ENCODE peak calls at places on chromosomes 6 and 20, in six cellular contexts. R is neural progenitor cell, A is endothelial cell, H is GM20000, Z is A549, M is foreskin keratinocyte. E is an unnamed sample.

GRCh38 chr6:24893342-24893850 is 42.4 kb downstream of the RIPOR2 start:
- DNase-seq in M (no peak), A (no peak), Z (no peak), H (no peak), R (no peak), E (no peak)

GRCh38 chr6:116545661-116546060 is at the start of gene TRAPPC3L:
- DNase-seq in M (no peak), Z (no peak), R (no peak), A (no peak), H (no peak), E (no peak)

GRCh38 chr6:170182093-170182780 is 108.6 kb downstream of the DLL1 start:
- DNase-seq in A (no peak), Z (no peak), M (no peak), H (no peak), R (no peak), E (no peak)

GRCh38 chr20:23744726-23745646 is 5.7 kb downstream of the CST1 start:
- DNase-seq in R (no peak), M (no peak), A (no peak), H (no peak), Z (no peak), E (no peak)

GRCh38 chr6:168035098-168035660 is 37.7 kb downstream of the KIF25 start:
- DNase-seq in H (no peak), A (peak; percentile 72), R (peak; percentile 91), Z (peak; percentile 41), M (no peak), E (no peak)

GRCh38 chr20:20894280-20894679 is 181.8 kb upstream of the RALGAPA2 start:
- DNase-seq in R (no peak), H (no peak), M (no peak), A (no peak), Z (no peak), E (no peak)

GRCh38 chr6:28383235-28384142 is 16.1 kb downstream of the ZSCAN12 start:
- DNase-seq in A (peak; percentile 79), H (peak; percentile 75), R (peak; percentile 95), M (peak; percentile 73), Z (peak; percentile 63), E (no peak)

GRCh38 chr20:48776306-48776705 is 51.5 kb downstream of the PREX1 start:
- DNase-seq in M (no peak), H (no peak), A (no peak), R (no peak), Z (no peak), E (no peak)

GRCh38 chr6:42454428-42454791 is 2.7 kb upstream of the TRERF1 start:
- DNase-seq in M (no peak), Z (no peak), A (peak; percentile 21), R (peak; percentile 70), H (no peak), E (no peak)

GRCh38 chr6:129140571-129140970 is 257.6 kb downstream of the LAMA2 start:
- DNase-seq in A (no peak), H (no peak), M (no peak), R (no peak), Z (no peak), E (no peak)

GRCh38 chr6:99026135-99026534 is 78.4 kb upstream of the FBXL4 start:
- DNase-seq in A (no peak), Z (no peak), M (peak; percentile 2), R (peak; percentile 30), H (no peak), E (no peak)

GRCh38 chr6:22113046-22113766 is 183.6 kb downstream of the PRL start:
- DNase-seq in Z (peak; percentile 55), H (no peak), R (no peak), A (no peak), M (peak; percentile 92), E (peak; percentile 97)

GRCh38 chr20:47964174-47964573 is 178.9 kb upstream of the SULF2 start:
- DNase-seq in R (no peak), H (no peak), M (no peak), Z (no peak), A (no peak), E (no peak)

GRCh38 chr6:145031962-145032361 is 703.4 kb downstream of the EPM2A start:
- DNase-seq in Z (no peak), M (no peak), A (no peak), H (no peak), R (no peak), E (no peak)

GRCh38 chr6:136859430-136859829 is 37.0 kb downstream of the PEX7 start:
- DNase-seq in A (no peak), H (no peak), Z (no peak), R (no peak), M (no peak), E (no peak)

GRCh38 chr6:41370488-41371111 is 35.2 kb downstream of the NCR2 start:
- DNase-seq in Z (no peak), R (peak; percentile 4), M (no peak), A (no peak), H (no peak), E (no peak)

GRCh38 chr6:42162384-42162783 is 10.8 kb upstream of the GUCA1A start:
- DNase-seq in A (no peak), H (no peak), M (no peak), R (peak; percentile 20), Z (no peak), E (no peak)

GRCh38 chr6:37868447-37868825 is 48.9 kb downstream of the ZFAND3 start:
- DNase-seq in A (no peak), H (no peak), R (no peak), Z (no peak), M (no peak), E (peak; percentile 36)

GRCh38 chr20:1734269-1734858 is 76.8 kb upstream of the SIRPG start:
- DNase-seq in R (no peak), H (peak; percentile 62), M (no peak), Z (no peak), A (no peak), E (no peak)
- TF ChIP-seq CTCF in R (peak; percentile 17), H (peak; percentile 9), M (peak; percentile 59), Z (peak; percentile 32), A (no peak), E (peak; percentile 52)

DNA sequence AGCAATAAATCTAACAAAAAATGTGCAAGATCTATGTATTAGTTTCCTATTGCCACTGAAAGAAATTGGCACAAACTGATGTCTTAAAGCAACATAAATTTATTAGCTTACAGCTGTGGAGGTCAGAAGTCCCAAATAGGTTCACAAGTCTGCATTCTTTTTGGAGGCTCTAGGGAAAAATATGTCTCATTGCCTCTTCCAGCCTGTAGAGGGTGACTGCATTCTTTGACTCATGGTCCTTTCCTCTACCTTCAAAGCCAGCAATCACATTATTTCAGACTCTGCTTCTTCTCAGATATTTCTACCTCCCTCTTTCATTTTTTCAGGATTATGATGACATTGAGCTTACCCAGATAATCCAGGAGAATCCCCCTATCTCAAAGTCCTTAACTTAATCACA is 1531.1 kb downstream of the KHDRBS2 start:
- DNase-seq in A (no peak), M (no peak), H (no peak), R (peak; percentile 2), Z (no peak), E (no peak)
- TF ChIP-seq CTCF in A (no peak), M (no peak), H (no peak), R (peak; percentile 39), Z (no peak), E (no peak)

GRCh38 chr6:17012421-17013225 is 89.2 kb upstream of the STMND1 start:
- DNase-seq in A (peak; percentile 26), M (peak; percentile 56), Z (no peak), R (peak; percentile 54), H (no peak), E (no peak)
- TF ChIP-seq CTCF in A (no peak), M (peak; percentile 57), Z (no peak), R (peak; percentile 33), H (no peak), E (peak; percentile 40)

GRCh38 chr6:132725947-132726607 is 12.2 kb upstream of the VNN1 start:
- DNase-seq in M (no peak), H (no peak), R (no peak), Z (no peak), A (no peak), E (no peak)

GRCh38 chr6:132726608-132726975 is 12.7 kb upstream of the VNN1 start:
- DNase-seq in A (no peak), R (no peak), M (no peak), H (no peak), Z (no peak), E (no peak)

GRCh38 chr6:132730560-132730959 is 16.7 kb upstream of the VNN1 start:
- DNase-seq in A (no peak), Z (no peak), R (no peak), M (no peak), H (no peak), E (peak; percentile 69)

GRCh38 chr6:132731086-132731485 is 17.2 kb upstream of the VNN1 start:
- DNase-seq in A (no peak), M (no peak), H (no peak), Z (no peak), R (no peak), E (no peak)

DNA sequence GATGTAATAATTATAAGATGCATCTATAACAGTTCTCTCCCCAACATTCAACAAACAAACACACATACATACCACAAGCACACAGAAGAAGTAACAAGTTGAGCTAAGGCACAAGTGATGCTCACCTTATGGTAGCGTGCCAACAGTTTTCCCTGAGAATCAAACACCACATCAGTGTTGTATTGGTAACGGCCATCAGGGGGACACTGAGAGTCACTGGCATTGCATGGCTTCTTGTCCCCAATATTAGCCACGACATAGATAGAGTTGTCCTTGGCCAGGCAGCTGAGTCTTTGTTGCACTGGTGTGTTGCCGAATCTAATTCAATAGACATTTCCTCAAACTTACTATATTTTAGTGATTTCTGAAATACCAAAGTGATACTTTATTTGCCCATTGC is 14.8 kb upstream of the VNN1 start:
- DNase-seq in Z (no peak), R (peak; percentile 45), H (no peak), M (no peak), A (peak; percentile 11), E (no peak)
- TF ChIP-seq CTCF in Z (no peak), R (peak; percentile 45), H (no peak), M (no peak), A (peak; percentile 15), E (peak; percentile 20)

GRCh38 chr20:4227085-4227821 is 211.9 kb upstream of the RNF24 start:
- DNase-seq in M (no peak), R (peak; percentile 45), H (no peak), Z (peak; percentile 54), A (no peak), E (no peak)
- TF ChIP-seq CTCF in M (peak; percentile 57), R (peak; percentile 48), H (peak; percentile 18), Z (peak; percentile 50), A (no peak), E (peak; percentile 67)

GRCh38 chr6:113122060-113122459 is 735.1 kb upstream of the MARCKS start:
- DNase-seq in A (peak; percentile 5), R (peak; percentile 10), M (peak; percentile 79), Z (peak; percentile 46), H (no peak), E (peak; percentile 94)
- TF ChIP-seq CTCF in A (no peak), R (no peak), M (peak; percentile 63), Z (peak; percentile 37), H (no peak), E (peak; percentile 62)

DNA sequence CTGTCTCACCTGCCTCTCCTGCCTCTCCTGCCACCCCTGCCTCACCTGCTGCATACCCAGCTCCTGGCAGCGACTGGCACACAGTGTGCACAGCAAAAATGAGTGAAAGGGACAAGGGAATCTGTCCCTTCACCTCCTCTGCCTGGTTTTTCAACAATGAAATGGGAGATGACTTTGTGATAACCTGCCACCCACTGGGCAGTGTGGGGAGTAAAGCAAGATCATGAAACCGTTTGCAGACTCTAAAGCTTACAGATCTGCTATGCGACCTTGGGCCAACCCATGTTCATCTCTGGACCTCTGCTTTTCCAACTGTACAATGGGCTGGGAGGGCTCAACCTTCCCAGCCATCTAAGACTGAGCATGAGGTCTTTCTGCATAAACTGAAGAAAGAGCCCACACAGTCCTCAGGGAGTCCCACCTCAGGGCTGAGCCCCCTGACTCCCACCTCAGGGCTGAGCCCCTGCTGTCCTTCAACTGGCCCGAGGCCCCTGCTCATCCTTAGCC is 81.1 kb downstream of the RIPOR3 start:
- DNase-seq in R (no peak), H (no peak), M (no peak), Z (no peak), A (no peak), E (no peak)
- TF ChIP-seq CTCF in R (no peak), H (no peak), M (peak; percentile 33), Z (no peak), A (no peak), E (peak; percentile 12)